ENCODE peak calls at places on chromosome 11, in five cellular contexts. W, Y, Z, E and P are unnamed samples.

GRCh38 chr11:117901601-117902000 is 25.1 kb upstream of the FXYD6 start:
- DNase-seq in E (no peak), Y (no peak), W (no peak), Z (no peak), P (no peak)

GRCh38 chr11:57476883-57477506 is 16.7 kb downstream of the RTN4RL2 start:
- DNase-seq in E (peak; percentile 47), Y (no peak), Z (no peak), W (peak; percentile 73), P (no peak)

GRCh38 chr11:1598816-1599215 is 722 bp upstream of the KRTAP5-2 start:
- DNase-seq in Y (no peak), Z (no peak), W (no peak), E (no peak), P (no peak)

GRCh38 chr11:10651579-10652361 is 41.8 kb downstream of the IRAG1 start:
- DNase-seq in Z (no peak), Y (no peak), W (no peak), E (no peak), P (no peak)

GRCh38 chr11:117183724-117184349 is 5.3 kb downstream of the SIDT2 start:
- DNase-seq in E (no peak), Y (no peak), Z (no peak), W (no peak), P (no peak)

GRCh38 chr11:1487091-1487850 is 692 bp upstream of the MOB2 start:
- DNase-seq in Y (no peak), E (no peak), Z (no peak), W (no peak), P (no peak)

GRCh38 chr11:10117709-10118341 is 176.2 kb downstream of the SBF2 start:
- DNase-seq in W (no peak), Z (no peak), E (no peak), Y (peak; percentile 46), P (no peak)

GRCh38 chr11:79046365-79046764 is 394.5 kb downstream of the TENM4 start:
- DNase-seq in Y (no peak), W (no peak), E (no peak), Z (no peak), P (no peak)

GRCh38 chr11:82315093-82315492 is 418.6 kb downstream of the FAM181B start:
- DNase-seq in Z (no peak), W (no peak), E (peak; percentile 46), Y (no peak), P (no peak)